ENCODE peak calls at places on chromosome 1, in ten cellular contexts. N, Q, W, P, B, H, J, D, S and E are unnamed samples.

GRCh38 chr1:154990276-154990675 is 3.1 kb upstream of the LENEP start:
- DNase-seq in P (no peak), J (no peak), H (peak; percentile 13), Q (no peak), S (no peak), D (peak; percentile 13), W (no peak), N (no peak), B (no peak), E (no peak)

GRCh38 chr1:8133190-8133589 is 107.1 kb upstream of the ERRFI1 start:
- DNase-seq in N (no peak), B (no peak), S (no peak), W (no peak), H (no peak), J (no peak), P (no peak), D (no peak), Q (no peak), E (no peak)

GRCh38 chr1:219236095-219236494 is 62.4 kb downstream of the LYPLAL1 start:
- DNase-seq in B (no peak), H (no peak), Q (no peak), P (no peak), D (no peak), S (no peak), W (no peak), J (no peak), N (no peak), E (no peak)

GRCh38 chr1:217713223-217713622 is 82.1 kb downstream of the SPATA17 start:
- DNase-seq in H (no peak), D (no peak), J (no peak), P (no peak), W (no peak), N (no peak), S (no peak), B (peak; percentile 29), Q (no peak), E (no peak)

GRCh38 chr1:81617308-81618027 is 183.3 kb upstream of the ADGRL2 start:
- DNase-seq in N (no peak), B (peak; percentile 75), W (no peak), H (no peak), P (no peak), Q (no peak), J (no peak), S (no peak), D (no peak), E (no peak)

GRCh38 chr1:29719253-29719652 is 482.9 kb downstream of the PTPRU start:
- DNase-seq in J (no peak), W (no peak), P (no peak), H (no peak), N (no peak), D (no peak), S (no peak), Q (no peak), B (peak; percentile 89), E (no peak)

GRCh38 chr1:90730247-90731022 is 13.3 kb upstream of the BARHL2 start:
- DNase-seq in S (no peak), J (peak; percentile 83), D (no peak), W (peak; percentile 54), B (no peak), N (no peak), Q (no peak), H (no peak), P (no peak), E (no peak)

GRCh38 chr1:109619655-109620395 is at the start of gene AMPD2:
- DNase-seq in J (no peak), W (peak; percentile 95), N (no peak), S (peak; percentile 79), H (peak; percentile 86), D (peak; percentile 91), P (peak; percentile 59), B (peak; percentile 85), Q (peak; percentile 72), E (peak; percentile 63)

GRCh38 chr1:234000557-234001081 is 96.1 kb downstream of the SLC35F3 start:
- DNase-seq in P (no peak), S (no peak), Q (no peak), H (no peak), D (no peak), N (no peak), B (no peak), W (no peak), J (no peak), E (no peak)

GRCh38 chr1:234256359-234256758 is 116.9 kb upstream of the COA6 start:
- DNase-seq in W (no peak), N (peak; percentile 54), B (peak; percentile 2), P (peak; percentile 58), Q (no peak), D (no peak), J (no peak), S (no peak), H (no peak), E (no peak)

DNA sequence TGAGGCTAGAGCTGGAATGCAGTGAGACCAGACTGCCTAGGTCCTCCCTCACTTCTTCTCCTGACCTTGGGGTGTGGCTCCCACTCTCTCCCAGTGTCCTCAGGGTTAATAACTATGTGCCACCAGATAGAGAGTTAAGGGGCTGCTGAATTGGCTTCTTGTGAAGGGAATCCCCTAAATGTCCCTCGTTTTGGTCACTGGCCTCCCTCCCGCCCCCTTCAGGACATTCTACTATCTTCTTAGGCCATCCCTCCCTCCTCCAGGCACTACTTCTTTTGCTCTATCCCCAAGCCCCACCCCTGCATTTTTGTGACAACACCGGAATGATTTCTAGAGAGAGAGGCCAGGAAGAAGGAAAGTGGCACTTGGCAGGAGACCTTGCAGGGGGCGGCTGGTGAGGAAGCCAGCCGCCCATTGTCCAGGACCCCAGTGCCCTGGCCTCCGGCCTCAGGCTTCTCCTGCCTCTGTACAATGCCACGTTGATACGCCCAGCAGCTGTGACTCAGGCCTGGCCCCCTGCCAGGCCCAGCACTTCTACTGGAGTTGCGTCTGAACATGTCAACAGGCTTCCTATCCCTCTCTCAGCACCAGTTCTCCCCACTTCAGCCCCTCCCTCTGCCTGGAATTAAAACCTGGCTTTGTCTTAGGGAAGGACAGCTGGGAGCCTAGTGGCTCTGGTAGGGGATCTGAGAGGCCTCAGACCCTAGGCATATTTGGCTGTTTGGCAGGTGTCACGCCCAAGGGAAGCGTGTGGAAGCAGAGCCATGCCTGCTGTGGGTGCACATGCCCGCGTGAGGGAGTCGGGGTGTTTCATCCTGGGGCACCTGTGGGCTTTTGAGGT is 9.1 kb downstream of the LMNA start:
- DNase-seq in J (peak; percentile 99), B (peak; percentile 98), D (peak; percentile 98), H (peak; percentile 94), N (peak; percentile 89), Q (peak; percentile 72), S (peak; percentile 53), W (peak; percentile 96), P (no peak), E (peak; percentile 25)
- TF ChIP-seq CTCF in J (peak; percentile 38), B (peak; percentile 39), D (no peak), H (no peak), N (peak; percentile 36), Q (no peak), S (peak; percentile 16), W (no peak), P (peak; percentile 32), E (peak; percentile 47)

GRCh38 chr1:177959793-177960515 is 9.9 kb downstream of the SEC16B start:
- DNase-seq in N (no peak), W (no peak), J (no peak), S (no peak), D (no peak), P (no peak), Q (no peak), H (no peak), B (peak; percentile 59), E (no peak)
- TF ChIP-seq CTCF in N (peak; percentile 49), W (no peak), J (no peak), S (peak; percentile 42), D (no peak), P (no peak), Q (no peak), H (no peak), B (peak; percentile 48), E (peak; percentile 62)

GRCh38 chr1:201883266-201883665 is 5.4 kb upstream of the SHISA4 start:
- DNase-seq in J (no peak), D (no peak), H (no peak), W (no peak), S (no peak), P (no peak), B (no peak), N (no peak), Q (no peak), E (no peak)

GRCh38 chr1:201881617-201882016 is 7.1 kb upstream of the SHISA4 start:
- DNase-seq in S (no peak), J (no peak), W (no peak), P (no peak), H (no peak), Q (no peak), D (no peak), B (no peak), N (no peak), E (no peak)

GRCh38 chr1:201880928-201881571 is 7.6 kb upstream of the SHISA4 start:
- DNase-seq in Q (no peak), P (no peak), S (no peak), H (no peak), D (no peak), W (no peak), B (no peak), J (no peak), N (no peak), E (no peak)

GRCh38 chr1:201883786-201884185 is 4.9 kb upstream of the SHISA4 start:
- DNase-seq in Q (no peak), W (no peak), P (no peak), J (no peak), B (peak; percentile 67), H (no peak), D (peak; percentile 86), S (no peak), N (no peak), E (no peak)

GRCh38 chr1:201882665-201883132 is 6.0 kb upstream of the SHISA4 start:
- DNase-seq in Q (no peak), B (peak; percentile 85), P (peak; percentile 31), N (no peak), H (no peak), J (no peak), D (no peak), W (no peak), S (no peak), E (no peak)
- TF ChIP-seq CTCF in Q (no peak), B (peak; percentile 32), P (peak; percentile 16), N (no peak), H (no peak), J (no peak), D (no peak), W (no peak), S (no peak), E (no peak)

GRCh38 chr1:242002528-242002927 is 3.6 kb upstream of the MAP1LC3C start:
- DNase-seq in Q (no peak), N (no peak), W (no peak), P (no peak), D (no peak), S (no peak), H (no peak), J (no peak), B (peak; percentile 66), E (no peak)

GRCh38 chr1:242002072-242002471 is 3.2 kb upstream of the MAP1LC3C start:
- DNase-seq in J (no peak), D (no peak), P (no peak), Q (no peak), S (no peak), B (peak; percentile 64), N (no peak), H (no peak), W (no peak), E (no peak)

GRCh38 chr1:241998950-241999495 is at the start of gene MAP1LC3C:
- DNase-seq in N (no peak), H (no peak), S (no peak), J (no peak), P (no peak), W (no peak), D (no peak), Q (no peak), B (no peak), E (no peak)

GRCh38 chr1:241997401-241997800 is 1.5 kb downstream of the MAP1LC3C start:
- DNase-seq in N (no peak), W (no peak), J (no peak), H (no peak), P (no peak), Q (no peak), D (no peak), S (no peak), B (peak; percentile 71), E (no peak)

GRCh38 chr1:241998412-241998921 is 431 bp downstream of the MAP1LC3C start:
- DNase-seq in S (peak; percentile 44), W (peak; percentile 87), N (peak; percentile 83), Q (peak; percentile 26), H (peak; percentile 85), D (peak; percentile 74), J (peak; percentile 94), B (peak; percentile 97), P (no peak), E (peak; percentile 48)
- TF ChIP-seq CTCF in S (peak; percentile 55), W (peak; percentile 56), N (peak; percentile 74), Q (peak; percentile 57), H (peak; percentile 40), D (peak; percentile 53), J (peak; percentile 52), B (peak; percentile 60), P (peak; percentile 29), E (peak; percentile 76)